ENCODE peak calls at places on chromosomes 12 and 14, in four cellular contexts. One of them, this sample, is unnamed.

GRCh38 chr14:42001436-42001835 is 394.8 kb downstream of the LRFN5 start:
- DNase-seq in HepG2: no peak
- DNase-seq in A549: no peak
- DNase-seq in K562: no peak
- DNase-seq in this sample: no peak

GRCh38 chr14:104694475-104694950 is 5.1 kb downstream of the INF2 start:
- DNase-seq in K562: no peak
- DNase-seq in A549: no peak
- DNase-seq in HepG2: no peak
- DNase-seq in this sample: no peak

GRCh38 chr12:15540469-15540872 is 218.2 kb downstream of the PTPRO start:
- DNase-seq in A549: no peak
- DNase-seq in K562: no peak
- DNase-seq in HepG2: no peak
- DNase-seq in this sample: no peak

GRCh38 chr14:37592288-37593274 is 2.5 kb downstream of the FOXA1 start:
- DNase-seq in HepG2: no peak
- DNase-seq in A549: peak
- DNase-seq in K562: no peak
- DNase-seq in this sample: peak

GRCh38 chr14:24911324-24912095 is 138.4 kb downstream of the STXBP6 start:
- DNase-seq in K562: no peak
- DNase-seq in HepG2: no peak
- DNase-seq in A549: peak
- DNase-seq in this sample: no peak

GRCh38 chr12:18250313-18250916 is 10.9 kb upstream of the PIK3C2G start:
- DNase-seq in HepG2: peak
- DNase-seq in A549: peak
- DNase-seq in K562: no peak
- DNase-seq in this sample: no peak

GRCh38 chr12:49188205-49188915 is 520 bp downstream of the TUBA1A start:
- DNase-seq in K562: peak
- DNase-seq in HepG2: peak
- DNase-seq in A549: peak
- DNase-seq in this sample: peak

GRCh38 chr14:51616724-51617409 is 34.8 kb upstream of the FRMD6 start:
- DNase-seq in HepG2: peak
- DNase-seq in K562: no peak
- DNase-seq in A549: peak
- DNase-seq in this sample: no peak

GRCh38 chr12:109910254-109910968 is 10.3 kb downstream of the TCHP start:
- DNase-seq in A549: no peak
- DNase-seq in K562: no peak
- DNase-seq in HepG2: no peak
- DNase-seq in this sample: no peak

GRCh38 chr12:47758584-47758833 is 171 bp downstream of the RAPGEF3 start:
- DNase-seq in A549: no peak
- DNase-seq in HepG2: no peak
- DNase-seq in K562: no peak
- DNase-seq in this sample: no peak

GRCh38 chr14:22656945-22657711 is 13.0 kb upstream of the OR6J1 start:
- DNase-seq in K562: no peak
- DNase-seq in HepG2: no peak
- DNase-seq in A549: no peak
- DNase-seq in this sample: no peak

GRCh38 chr14:100398044-100398443 is 74.9 kb downstream of the SLC25A47 start:
- DNase-seq in K562: no peak
- DNase-seq in HepG2: peak
- DNase-seq in A549: peak
- DNase-seq in this sample: no peak

GRCh38 chr12:124837958-124838803 is 25.5 kb downstream of the SCARB1 start:
- DNase-seq in HepG2: peak
- DNase-seq in K562: no peak
- DNase-seq in A549: peak
- DNase-seq in this sample: no peak

GRCh38 chr12:53798575-53798974 is 46.8 kb upstream of the CISTR start:
- DNase-seq in A549: peak
- DNase-seq in K562: no peak
- DNase-seq in HepG2: peak
- DNase-seq in this sample: no peak

GRCh38 chr12:93796719-93797118 is 119.5 kb downstream of the CRADD start:
- DNase-seq in HepG2: no peak
- DNase-seq in A549: no peak
- DNase-seq in K562: no peak
- DNase-seq in this sample: no peak

GRCh38 chr12:122028601-122029560 is 7.2 kb downstream of the BCL7A start:
- DNase-seq in K562: no peak
- DNase-seq in HepG2: no peak
- DNase-seq in A549: no peak
- DNase-seq in this sample: no peak

GRCh38 chr12:115810166-115810565 is 467.3 kb downstream of the MED13L start:
- DNase-seq in A549: no peak
- DNase-seq in HepG2: no peak
- DNase-seq in K562: no peak
- DNase-seq in this sample: no peak

GRCh38 chr12:44584625-44585024 is 291.5 kb downstream of the NELL2 start:
- DNase-seq in K562: no peak
- DNase-seq in A549: no peak
- DNase-seq in HepG2: no peak
- DNase-seq in this sample: no peak
- TF ChIP-seq NR3C1 in K562: no peak
- TF ChIP-seq NR3C1 in A549: no peak
- TF ChIP-seq NR3C1 in HepG2: no peak
- TF ChIP-seq NR3C1 in this sample: no peak

GRCh38 chr12:107631715-107632114 is 53.9 kb upstream of the PWP1 start:
- DNase-seq in HepG2: peak
- DNase-seq in K562: no peak
- DNase-seq in A549: no peak
- DNase-seq in this sample: no peak
- TF ChIP-seq NR3C1 in HepG2: no peak
- TF ChIP-seq NR3C1 in K562: no peak
- TF ChIP-seq NR3C1 in A549: no peak
- TF ChIP-seq NR3C1 in this sample: no peak

GRCh38 chr14:21024668-21025373 is at the start of gene NDRG2:
- DNase-seq in A549: peak
- DNase-seq in HepG2: peak
- DNase-seq in K562: peak
- DNase-seq in this sample: peak
- TF ChIP-seq NR3C1 in A549: no peak
- TF ChIP-seq NR3C1 in HepG2: no peak
- TF ChIP-seq NR3C1 in K562: no peak
- TF ChIP-seq NR3C1 in this sample: no peak

GRCh38 chr12:64819816-64820402 is 4.5 kb upstream of the TBC1D30 start:
- DNase-seq in A549: no peak
- DNase-seq in HepG2: no peak
- DNase-seq in K562: no peak
- DNase-seq in this sample: no peak
- TF ChIP-seq NR3C1 in A549: no peak
- TF ChIP-seq NR3C1 in HepG2: no peak
- TF ChIP-seq NR3C1 in K562: no peak
- TF ChIP-seq NR3C1 in this sample: no peak

This sample was measured in WTC11.